ENCODE peak calls at places on chromosomes 11 and 22, in six cellular contexts. One of them, this sample, is unnamed. For H3K4me1 and H4K20me1, the result is how much of the 10 kb centered on the place peaks cover.

GRCh38 chr22:35552186-35552842 is 11.7 kb downstream of the RASD2 start:
- DNase-seq in fibroblast of lung: no peak
- DNase-seq in neural progenitor cell: peak
- DNase-seq in IMR-90: no peak
- DNase-seq in astrocyte: no peak
- DNase-seq in OCI-LY7: peak
- DNase-seq in this sample: peak

GRCh38 chr11:4103269-4103668 is 8.7 kb downstream of the RRM1 start:
- DNase-seq in IMR-90: no peak
- DNase-seq in fibroblast of lung: no peak
- DNase-seq in astrocyte: no peak
- DNase-seq in OCI-LY7: no peak
- DNase-seq in neural progenitor cell: no peak
- DNase-seq in this sample: no peak

GRCh38 chr22:42662114-42663021 is 13.2 kb upstream of the CYB5R3 start:
- DNase-seq in IMR-90: peak
- DNase-seq in OCI-LY7: peak
- DNase-seq in neural progenitor cell: peak
- DNase-seq in fibroblast of lung: peak
- DNase-seq in astrocyte: peak
- DNase-seq in this sample: peak

GRCh38 chr22:48489551-48490512 is 1337.8 kb downstream of the BRD1 start:
- DNase-seq in neural progenitor cell: peak
- DNase-seq in astrocyte: peak
- DNase-seq in OCI-LY7: no peak
- DNase-seq in IMR-90: no peak
- DNase-seq in fibroblast of lung: peak
- DNase-seq in this sample: peak

GRCh38 chr11:14150878-14151277 is 188.4 kb downstream of the SPON1 start:
- DNase-seq in IMR-90: no peak
- DNase-seq in fibroblast of lung: no peak
- DNase-seq in astrocyte: no peak
- DNase-seq in neural progenitor cell: no peak
- DNase-seq in OCI-LY7: no peak
- DNase-seq in this sample: no peak

GRCh38 chr22:45263790-45264269 is 20.9 kb upstream of the UPK3A start:
- DNase-seq in fibroblast of lung: peak
- DNase-seq in astrocyte: peak
- DNase-seq in IMR-90: peak
- DNase-seq in neural progenitor cell: peak
- DNase-seq in OCI-LY7: peak
- DNase-seq in this sample: peak

GRCh38 chr11:57940044-57940781 is 83.5 kb upstream of the OR9Q1 start:
- DNase-seq in neural progenitor cell: no peak
- DNase-seq in OCI-LY7: no peak
- DNase-seq in IMR-90: no peak
- DNase-seq in astrocyte: no peak
- DNase-seq in fibroblast of lung: no peak
- DNase-seq in this sample: peak

GRCh38 chr11:76523147-76523546 is 78.3 kb downstream of the EMSY start:
- DNase-seq in OCI-LY7: no peak
- DNase-seq in neural progenitor cell: no peak
- DNase-seq in IMR-90: no peak
- DNase-seq in fibroblast of lung: no peak
- DNase-seq in astrocyte: no peak
- DNase-seq in this sample: no peak

GRCh38 chr22:26292667-26292995 is 123.4 kb downstream of the SEZ6L start:
- DNase-seq in astrocyte: no peak
- DNase-seq in IMR-90: no peak
- DNase-seq in OCI-LY7: no peak
- DNase-seq in neural progenitor cell: no peak
- DNase-seq in fibroblast of lung: no peak
- DNase-seq in this sample: no peak

GRCh38 chr11:132744771-132745170 is 787.5 kb downstream of the OPCML start:
- DNase-seq in neural progenitor cell: no peak
- DNase-seq in OCI-LY7: no peak
- DNase-seq in astrocyte: peak
- DNase-seq in IMR-90: peak
- DNase-seq in fibroblast of lung: no peak
- DNase-seq in this sample: peak

GRCh38 chr11:57567210-57567511 is 311 bp downstream of the UBE2L6 start:
- DNase-seq in astrocyte: peak
- DNase-seq in OCI-LY7: peak
- DNase-seq in neural progenitor cell: no peak
- DNase-seq in IMR-90: peak
- DNase-seq in fibroblast of lung: no peak
- DNase-seq in this sample: peak

GRCh38 chr22:25630446-25630845 is 66.0 kb downstream of the GRK3 start:
- DNase-seq in astrocyte: peak
- DNase-seq in IMR-90: no peak
- DNase-seq in neural progenitor cell: no peak
- DNase-seq in fibroblast of lung: no peak
- DNase-seq in OCI-LY7: no peak
- DNase-seq in this sample: no peak

GRCh38 chr11:96303067-96303466 is 39.9 kb downstream of the MAML2 start:
- DNase-seq in astrocyte: peak
- DNase-seq in IMR-90: peak
- DNase-seq in neural progenitor cell: no peak
- DNase-seq in OCI-LY7: no peak
- DNase-seq in fibroblast of lung: peak
- DNase-seq in this sample: peak

GRCh38 chr11:76859708-76860233 is 947 bp upstream of the ACER3 start:
- DNase-seq in astrocyte: no peak
- DNase-seq in fibroblast of lung: no peak
- DNase-seq in neural progenitor cell: no peak
- DNase-seq in IMR-90: no peak
- DNase-seq in OCI-LY7: no peak
- DNase-seq in this sample: no peak

GRCh38 chr11:69367211-69367964 is 73.4 kb downstream of the MYEOV start:
- DNase-seq in fibroblast of lung: no peak
- DNase-seq in astrocyte: no peak
- DNase-seq in IMR-90: peak
- DNase-seq in neural progenitor cell: no peak
- DNase-seq in OCI-LY7: no peak
- DNase-seq in this sample: peak

GRCh38 chr11:2077061-2077802 is 62.0 kb downstream of the IGF2 start:
- DNase-seq in fibroblast of lung: peak
- DNase-seq in OCI-LY7: no peak
- DNase-seq in neural progenitor cell: no peak
- DNase-seq in IMR-90: peak
- DNase-seq in astrocyte: peak
- DNase-seq in this sample: peak

GRCh38 chr22:29951675-29952413 is 68.9 kb downstream of the MTMR3 start:
- DNase-seq in IMR-90: no peak
- DNase-seq in astrocyte: no peak
- DNase-seq in OCI-LY7: no peak
- DNase-seq in fibroblast of lung: no peak
- DNase-seq in neural progenitor cell: no peak
- DNase-seq in this sample: no peak

GRCh38 chr22:20725987-20726558 is 47.8 kb upstream of the SERPIND1 start:
- DNase-seq in fibroblast of lung: no peak
- DNase-seq in neural progenitor cell: no peak
- DNase-seq in OCI-LY7: no peak
- DNase-seq in astrocyte: peak
- DNase-seq in IMR-90: no peak
- DNase-seq in this sample: no peak

GRCh38 chr11:31874631-31875191 is 63.6 kb upstream of the PAX6 start:
- DNase-seq in astrocyte: no peak
- DNase-seq in fibroblast of lung: no peak
- DNase-seq in OCI-LY7: no peak
- DNase-seq in neural progenitor cell: peak
- DNase-seq in IMR-90: no peak
- DNase-seq in this sample: peak

GRCh38 chr11:128653828-128654231 is 40.0 kb upstream of the FLI1 start:
- DNase-seq in astrocyte: peak
- DNase-seq in fibroblast of lung: no peak
- DNase-seq in IMR-90: peak
- DNase-seq in neural progenitor cell: peak
- DNase-seq in OCI-LY7: no peak
- DNase-seq in this sample: peak

GRCh38 chr11:77176996-77177395 is 49.0 kb downstream of the MYO7A start:
- DNase-seq in astrocyte: no peak
- DNase-seq in fibroblast of lung: no peak
- DNase-seq in neural progenitor cell: no peak
- DNase-seq in OCI-LY7: no peak
- DNase-seq in IMR-90: no peak
- DNase-seq in this sample: no peak

GRCh38 chr11:82191690-82192089 is 542.0 kb downstream of the FAM181B start:
- DNase-seq in OCI-LY7: no peak
- DNase-seq in astrocyte: no peak
- DNase-seq in fibroblast of lung: no peak
- DNase-seq in IMR-90: no peak
- DNase-seq in neural progenitor cell: no peak
- DNase-seq in this sample: no peak

DNA sequence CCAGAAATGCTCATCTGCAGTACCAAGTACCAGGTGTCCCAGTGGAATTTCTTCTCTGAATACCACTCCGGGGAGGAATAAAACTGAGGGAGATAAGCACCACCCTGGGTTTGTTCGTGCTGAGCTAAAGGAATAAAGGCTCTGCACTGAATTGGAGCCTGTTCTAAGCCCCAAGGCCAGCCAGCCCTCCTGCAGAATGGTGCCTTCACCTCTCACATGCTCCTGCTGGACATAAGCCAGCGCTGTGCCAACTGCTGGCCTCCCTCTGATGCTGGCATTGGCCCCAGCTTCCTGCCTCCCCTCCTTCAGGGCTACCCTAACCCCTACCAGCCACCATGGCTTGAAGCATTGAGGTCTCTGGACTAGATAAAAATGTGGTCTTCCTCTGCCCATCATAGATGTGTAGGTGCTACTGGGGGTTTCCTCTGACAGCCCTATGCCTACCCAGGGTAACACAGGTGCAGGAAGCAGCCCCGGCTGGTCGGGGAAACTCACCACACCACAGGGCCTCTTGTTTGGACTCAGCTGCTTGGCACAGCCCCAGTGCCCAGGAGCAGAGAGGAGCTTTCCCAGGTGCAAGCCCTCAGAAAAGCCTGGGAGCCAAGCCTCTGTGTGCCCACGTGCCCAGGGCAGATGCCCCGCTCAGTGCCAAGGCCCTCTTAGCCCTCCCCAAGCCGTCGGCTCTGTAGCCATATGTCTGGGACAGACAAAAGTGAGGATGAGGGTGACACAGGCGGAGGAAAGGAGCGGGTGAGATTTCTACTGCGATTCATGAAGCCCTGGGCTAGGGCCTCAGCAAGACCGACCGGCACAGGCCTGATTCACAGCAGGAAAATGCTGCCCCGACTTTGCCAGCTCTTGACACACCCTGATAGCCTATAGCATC is 34.1 kb upstream of the JAM3 start:
- DNase-seq in astrocyte: no peak
- DNase-seq in IMR-90: no peak
- DNase-seq in OCI-LY7: no peak
- DNase-seq in fibroblast of lung: no peak
- DNase-seq in neural progenitor cell: no peak
- DNase-seq in this sample: peak
- H3K4me1 ChIP-seq in astrocyte: under half
- H3K4me1 ChIP-seq in IMR-90: under half
- H3K4me1 ChIP-seq in OCI-LY7: under half
- H3K4me1 ChIP-seq in fibroblast of lung: under half
- H3K4me1 ChIP-seq in neural progenitor cell: under half
- H3K4me1 ChIP-seq in this sample: under half

DNA sequence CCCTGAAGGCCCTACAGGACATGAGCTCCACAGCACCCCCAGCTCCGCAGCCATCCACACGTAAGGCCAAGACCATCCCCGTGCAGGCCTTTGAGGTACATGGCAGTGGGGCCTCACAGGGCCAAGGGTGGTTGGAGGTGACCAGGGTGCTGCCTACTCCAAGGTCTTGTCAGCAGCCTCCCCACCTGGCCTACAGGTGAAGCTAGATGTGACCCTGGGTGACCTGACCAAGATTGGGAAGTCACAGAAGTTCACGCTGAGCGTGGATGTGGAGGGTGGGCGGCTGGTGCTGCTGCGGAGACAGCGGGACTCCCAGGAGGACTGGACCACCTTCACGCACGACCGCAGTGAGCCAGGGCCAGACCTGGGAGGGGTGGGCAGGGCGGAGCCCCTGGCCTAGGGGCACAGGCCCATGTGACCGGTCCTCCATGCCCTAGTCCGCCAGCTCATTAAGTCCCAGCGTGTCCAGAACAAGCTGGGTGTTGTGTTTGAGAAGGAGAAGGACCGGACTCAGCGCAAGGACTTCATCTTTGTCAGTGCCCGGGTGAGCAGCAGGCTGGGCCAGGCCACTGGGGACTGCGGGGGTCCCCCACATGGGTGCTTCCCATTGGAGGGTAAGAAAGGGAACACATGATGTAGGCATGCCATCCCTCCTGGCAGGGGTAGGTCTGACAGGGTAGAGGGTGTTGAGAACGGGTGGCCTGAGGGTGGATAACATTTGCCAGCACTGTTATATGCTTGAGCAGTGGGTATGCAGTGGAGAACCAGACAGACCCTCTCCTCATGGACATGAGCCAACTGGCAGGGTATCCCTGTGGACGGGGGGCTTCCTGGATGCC is 5.6 kb downstream of the INPPL1 start:
- DNase-seq in astrocyte: no peak
- DNase-seq in OCI-LY7: no peak
- DNase-seq in fibroblast of lung: no peak
- DNase-seq in IMR-90: no peak
- DNase-seq in neural progenitor cell: no peak
- DNase-seq in this sample: no peak
- H4K20me1 ChIP-seq in astrocyte: half or more
- H4K20me1 ChIP-seq in OCI-LY7: under half
- H4K20me1 ChIP-seq in fibroblast of lung: under half
- H4K20me1 ChIP-seq in IMR-90: half or more
- H4K20me1 ChIP-seq in neural progenitor cell: under half
- H4K20me1 ChIP-seq in this sample: under half

GRCh38 chr11:20050048-20050447 is 110.2 kb downstream of the DBX1 start:
- DNase-seq in neural progenitor cell: peak
- DNase-seq in IMR-90: no peak
- DNase-seq in fibroblast of lung: no peak
- DNase-seq in OCI-LY7: no peak
- DNase-seq in astrocyte: no peak
- DNase-seq in this sample: no peak
- H2AFZ ChIP-seq in neural progenitor cell: no peak
- H2AFZ ChIP-seq in IMR-90: no peak
- H2AFZ ChIP-seq in fibroblast of lung: no peak
- H2AFZ ChIP-seq in OCI-LY7: no peak
- H2AFZ ChIP-seq in astrocyte: no peak
- H2AFZ ChIP-seq in this sample: no peak

GRCh38 chr11:119529936-119530335 is 107.0 kb upstream of the THY1 start:
- DNase-seq in neural progenitor cell: no peak
- DNase-seq in OCI-LY7: no peak
- DNase-seq in astrocyte: no peak
- DNase-seq in fibroblast of lung: no peak
- DNase-seq in IMR-90: no peak
- DNase-seq in this sample: no peak

GRCh38 chr11:119530503-119530902 is 107.5 kb upstream of the THY1 start:
- DNase-seq in OCI-LY7: no peak
- DNase-seq in IMR-90: no peak
- DNase-seq in fibroblast of lung: no peak
- DNase-seq in neural progenitor cell: no peak
- DNase-seq in astrocyte: no peak
- DNase-seq in this sample: no peak

GRCh38 chr11:119531091-119531490 is 108.1 kb upstream of the THY1 start:
- DNase-seq in astrocyte: no peak
- DNase-seq in fibroblast of lung: no peak
- DNase-seq in IMR-90: no peak
- DNase-seq in OCI-LY7: no peak
- DNase-seq in neural progenitor cell: no peak
- DNase-seq in this sample: no peak

GRCh38 chr11:119532551-119532950 is 109.6 kb upstream of the THY1 start:
- DNase-seq in OCI-LY7: no peak
- DNase-seq in neural progenitor cell: no peak
- DNase-seq in astrocyte: no peak
- DNase-seq in fibroblast of lung: no peak
- DNase-seq in IMR-90: no peak
- DNase-seq in this sample: no peak

GRCh38 chr11:119531623-119532022 is 108.7 kb upstream of the THY1 start:
- DNase-seq in neural progenitor cell: no peak
- DNase-seq in astrocyte: no peak
- DNase-seq in fibroblast of lung: no peak
- DNase-seq in IMR-90: no peak
- DNase-seq in OCI-LY7: no peak
- DNase-seq in this sample: no peak
- H3K4me1 ChIP-seq in neural progenitor cell: under half
- H3K4me1 ChIP-seq in astrocyte: under half
- H3K4me1 ChIP-seq in fibroblast of lung: under half
- H3K4me1 ChIP-seq in IMR-90: under half
- H3K4me1 ChIP-seq in OCI-LY7: under half
- H3K4me1 ChIP-seq in this sample: under half